ENCODE peak calls at places on chromosomes 11 and 22, in ten cellular contexts. One of them, this sample, is unnamed.

GRCh38 chr11:79344765-79345164 is 96.1 kb downstream of the TENM4 start:
- DNase-seq in iPS-NIHi11: no peak
- DNase-seq in prostate gland: no peak
- DNase-seq in AG10803: no peak
- DNase-seq in midbrain: no peak
- DNase-seq in dermis blood vessel endothelial cell: no peak
- DNase-seq in endothelial cell: no peak
- DNase-seq in RWPE1: no peak
- DNase-seq in MCF 10A: no peak
- DNase-seq in ELR: no peak
- DNase-seq in this sample: no peak

GRCh38 chr11:77084581-77085191 is 17.9 kb downstream of the CAPN5 start:
- DNase-seq in AG10803: no peak
- DNase-seq in prostate gland: no peak
- DNase-seq in MCF 10A: no peak
- DNase-seq in ELR: no peak
- DNase-seq in RWPE1: no peak
- DNase-seq in dermis blood vessel endothelial cell: no peak
- DNase-seq in iPS-NIHi11: no peak
- DNase-seq in endothelial cell: no peak
- DNase-seq in midbrain: no peak
- DNase-seq in this sample: no peak

GRCh38 chr11:119992171-119993051 is 145.5 kb downstream of the TRIM29 start:
- DNase-seq in prostate gland: no peak
- DNase-seq in RWPE1: no peak
- DNase-seq in MCF 10A: no peak
- DNase-seq in AG10803: no peak
- DNase-seq in endothelial cell: no peak
- DNase-seq in iPS-NIHi11: peak
- DNase-seq in dermis blood vessel endothelial cell: no peak
- DNase-seq in ELR: no peak
- DNase-seq in midbrain: no peak
- DNase-seq in this sample: no peak

GRCh38 chr11:65295001-65295400 is 19.7 kb upstream of the CDC42EP2 start:
- DNase-seq in ELR: no peak
- DNase-seq in dermis blood vessel endothelial cell: no peak
- DNase-seq in RWPE1: no peak
- DNase-seq in prostate gland: no peak
- DNase-seq in MCF 10A: no peak
- DNase-seq in iPS-NIHi11: no peak
- DNase-seq in midbrain: no peak
- DNase-seq in endothelial cell: no peak
- DNase-seq in AG10803: no peak
- DNase-seq in this sample: peak

GRCh38 chr11:47330002-47330911 is 22.2 kb downstream of the MYBPC3 start:
- DNase-seq in endothelial cell: no peak
- DNase-seq in prostate gland: no peak
- DNase-seq in midbrain: no peak
- DNase-seq in iPS-NIHi11: no peak
- DNase-seq in ELR: peak
- DNase-seq in dermis blood vessel endothelial cell: peak
- DNase-seq in AG10803: no peak
- DNase-seq in RWPE1: no peak
- DNase-seq in MCF 10A: peak
- DNase-seq in this sample: no peak

GRCh38 chr11:98040061-98040808 is 980.5 kb upstream of the CNTN5 start:
- DNase-seq in MCF 10A: no peak
- DNase-seq in AG10803: no peak
- DNase-seq in endothelial cell: no peak
- DNase-seq in RWPE1: no peak
- DNase-seq in ELR: no peak
- DNase-seq in prostate gland: no peak
- DNase-seq in iPS-NIHi11: no peak
- DNase-seq in midbrain: no peak
- DNase-seq in dermis blood vessel endothelial cell: no peak
- DNase-seq in this sample: no peak

GRCh38 chr11:111733009-111733408 is 33.2 kb downstream of the PPP2R1B start:
- DNase-seq in endothelial cell: no peak
- DNase-seq in RWPE1: no peak
- DNase-seq in ELR: peak
- DNase-seq in iPS-NIHi11: no peak
- DNase-seq in dermis blood vessel endothelial cell: peak
- DNase-seq in midbrain: no peak
- DNase-seq in MCF 10A: peak
- DNase-seq in prostate gland: no peak
- DNase-seq in AG10803: peak
- DNase-seq in this sample: no peak

GRCh38 chr11:126415669-126416420 is 60.4 kb downstream of the ST3GAL4 start:
- DNase-seq in midbrain: peak
- DNase-seq in dermis blood vessel endothelial cell: no peak
- DNase-seq in RWPE1: no peak
- DNase-seq in prostate gland: no peak
- DNase-seq in ELR: no peak
- DNase-seq in MCF 10A: no peak
- DNase-seq in AG10803: peak
- DNase-seq in endothelial cell: no peak
- DNase-seq in iPS-NIHi11: no peak
- DNase-seq in this sample: peak

GRCh38 chr22:37032535-37033460 is 13.3 kb downstream of the MPST start:
- DNase-seq in endothelial cell: no peak
- DNase-seq in dermis blood vessel endothelial cell: no peak
- DNase-seq in MCF 10A: peak
- DNase-seq in ELR: peak
- DNase-seq in prostate gland: peak
- DNase-seq in midbrain: no peak
- DNase-seq in RWPE1: peak
- DNase-seq in iPS-NIHi11: peak
- DNase-seq in AG10803: peak
- DNase-seq in this sample: peak